ENCODE peak calls at places on chromosomes 16 and 17, in nine cellular contexts. R is left ventricle myocardium inferior, N is transverse colon, T is HFFc6, K is astrocyte, W is chondrocyte, U is Calu3, X is MM.1S, I is Peyer's patch. C is an unnamed sample.

GRCh38 chr16:88924834-88925539 is 52.0 kb downstream of the CBFA2T3 start:
- DNase-seq in R (no peak), N (no peak), T (peak; percentile 52), K (peak; percentile 62), W (no peak), U (peak; percentile 88), X (no peak), I (peak; percentile 73), C (peak; percentile 83)

GRCh38 chr17:42843358-42843934 is 934 bp upstream of the AOC2 start:
- DNase-seq in R (no peak), N (no peak), T (peak; percentile 64), K (peak; percentile 28), W (no peak), U (peak; percentile 61), X (no peak), I (no peak), C (peak; percentile 69)

GRCh38 chr16:55056585-55057520 is 126.2 kb downstream of the IRX5 start:
- DNase-seq in R (no peak), N (no peak), T (no peak), K (no peak), W (no peak), U (peak; percentile 42), X (no peak), I (no peak), C (peak; percentile 16)

GRCh38 chr16:88888057-88888777 is 21.8 kb upstream of the PABPN1L start:
- DNase-seq in R (peak; percentile 35), N (no peak), T (no peak), K (no peak), W (no peak), U (no peak), X (no peak), I (no peak), C (no peak)

GRCh38 chr16:83147244-83147643 is 520.5 kb downstream of the CDH13 start:
- DNase-seq in R (no peak), N (no peak), T (no peak), K (no peak), W (no peak), U (no peak), X (no peak), I (no peak), C (no peak)

GRCh38 chr17:4147751-4148310 is 4.8 kb downstream of the CYB5D2 start:
- DNase-seq in R (no peak), N (no peak), T (no peak), K (no peak), W (no peak), U (no peak), X (no peak), I (no peak), C (peak; percentile 77)

GRCh38 chr16:52515068-52515671 is 31.8 kb downstream of the TOX3 start:
- DNase-seq in R (no peak), N (no peak), T (no peak), K (no peak), W (no peak), U (no peak), X (no peak), I (no peak), C (peak; percentile 1)

GRCh38 chr16:79797486-79797885 is 196.9 kb upstream of the MAF start:
- DNase-seq in R (no peak), N (no peak), T (no peak), K (no peak), W (no peak), U (no peak), X (no peak), I (no peak), C (no peak)

GRCh38 chr16:29877266-29877961 is 14.4 kb upstream of the CDIPT start:
- DNase-seq in R (no peak), N (no peak), T (no peak), K (no peak), W (no peak), U (no peak), X (peak; percentile 65), I (no peak), C (peak; percentile 17)

GRCh38 chr16:16166952-16167351 is 56.3 kb downstream of the ABCC6 start:
- DNase-seq in R (no peak), N (no peak), T (no peak), K (no peak), W (no peak), U (no peak), X (no peak), I (no peak), C (no peak)

GRCh38 chr16:85213926-85214294 is 101.6 kb upstream of the CIBAR2 start:
- DNase-seq in R (no peak), N (no peak), T (no peak), K (no peak), W (no peak), U (no peak), X (no peak), I (no peak), C (no peak)

GRCh38 chr16:1775006-1775845 is 2.3 kb upstream of the MRPS34 start:
- DNase-seq in R (no peak), N (peak; percentile 8), T (no peak), K (no peak), W (no peak), U (no peak), X (no peak), I (no peak), C (no peak)

GRCh38 chr16:28883221-28883996 is 5.1 kb downstream of the ATP2A1 start:
- DNase-seq in R (no peak), N (no peak), T (no peak), K (no peak), W (no peak), U (no peak), X (no peak), I (no peak), C (no peak)

GRCh38 chr17:40130352-40131042 is 8.7 kb downstream of the MSL1 start:
- DNase-seq in R (no peak), N (no peak), T (no peak), K (no peak), W (no peak), U (no peak), X (no peak), I (no peak), C (no peak)

DNA sequence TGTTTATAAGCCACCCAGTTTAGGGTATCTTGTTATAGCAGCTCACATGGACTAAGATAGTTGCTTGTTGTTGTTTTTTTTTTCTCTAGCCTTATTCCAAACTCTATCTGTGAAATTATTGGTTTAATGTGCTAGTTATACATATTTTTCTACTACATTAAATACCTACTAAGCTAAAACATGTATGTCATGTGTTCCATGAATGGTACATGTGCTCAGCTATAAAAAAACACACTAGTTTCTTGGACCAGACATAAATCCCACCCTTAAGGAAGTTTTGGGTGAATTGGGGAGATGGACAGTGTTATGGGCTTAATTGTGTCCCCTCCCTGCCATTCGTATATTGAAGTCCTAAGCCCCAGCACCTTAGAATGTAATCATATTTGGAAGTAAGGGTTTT is 19.8 kb downstream of the ITPRIPL2 start:
- DNase-seq in R (no peak), N (no peak), T (no peak), K (no peak), W (no peak), U (no peak), X (no peak), I (no peak), C (no peak)
- TF ChIP-seq CTCF in R (no peak), N (no peak), T (no peak), K (no peak), W (no peak), U (no peak), X (no peak), I (no peak), C (no peak)

DNA sequence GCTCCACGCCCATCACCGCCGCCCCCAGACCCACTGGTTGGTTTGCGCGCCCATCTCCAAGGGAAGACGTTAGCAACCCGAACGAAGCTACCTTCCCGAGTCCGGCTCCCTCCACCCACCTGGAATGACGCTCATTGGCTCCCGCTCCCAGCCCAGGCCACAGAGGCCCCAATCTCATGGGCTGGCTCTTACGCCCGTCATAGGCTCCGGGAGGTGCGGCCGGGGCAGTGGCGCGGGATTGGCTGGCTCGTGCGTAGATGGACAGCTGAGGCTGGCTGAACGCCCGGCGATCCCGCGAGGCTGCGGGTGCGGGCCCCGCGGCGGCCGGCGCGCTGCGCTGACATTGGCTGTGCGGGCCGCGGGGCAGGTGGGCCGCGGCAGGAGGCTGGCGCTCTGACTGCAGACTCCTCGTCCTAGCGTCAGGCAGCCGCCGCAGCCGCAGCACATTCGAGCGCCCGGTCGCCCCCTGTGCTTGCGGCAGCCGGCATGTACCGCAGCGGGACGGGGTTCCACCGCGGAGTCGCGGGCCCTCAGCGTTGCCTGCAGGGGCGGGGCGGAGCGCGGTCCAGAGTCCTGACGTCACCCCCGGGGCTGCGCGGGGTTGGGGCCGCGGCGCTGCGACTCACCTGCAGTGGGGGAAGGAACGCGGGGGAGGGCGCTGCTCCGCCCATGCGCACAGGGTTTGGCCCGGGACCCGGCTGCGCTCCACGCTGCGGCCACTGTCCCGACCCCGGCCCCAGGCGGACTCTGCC is 453 bp upstream of the MYH10 start:
- DNase-seq in R (peak; percentile 98), N (peak; percentile 95), T (peak; percentile 100), K (peak; percentile 100), W (peak; percentile 100), U (peak; percentile 96), X (peak; percentile 99), I (peak; percentile 88), C (peak; percentile 100)
- TF ChIP-seq CTCF in R (peak; percentile 34), N (peak; percentile 25), T (peak; percentile 57), K (no peak), W (peak; percentile 68), U (no peak), X (peak; percentile 39), I (peak; percentile 9), C (peak; percentile 18)

DNA sequence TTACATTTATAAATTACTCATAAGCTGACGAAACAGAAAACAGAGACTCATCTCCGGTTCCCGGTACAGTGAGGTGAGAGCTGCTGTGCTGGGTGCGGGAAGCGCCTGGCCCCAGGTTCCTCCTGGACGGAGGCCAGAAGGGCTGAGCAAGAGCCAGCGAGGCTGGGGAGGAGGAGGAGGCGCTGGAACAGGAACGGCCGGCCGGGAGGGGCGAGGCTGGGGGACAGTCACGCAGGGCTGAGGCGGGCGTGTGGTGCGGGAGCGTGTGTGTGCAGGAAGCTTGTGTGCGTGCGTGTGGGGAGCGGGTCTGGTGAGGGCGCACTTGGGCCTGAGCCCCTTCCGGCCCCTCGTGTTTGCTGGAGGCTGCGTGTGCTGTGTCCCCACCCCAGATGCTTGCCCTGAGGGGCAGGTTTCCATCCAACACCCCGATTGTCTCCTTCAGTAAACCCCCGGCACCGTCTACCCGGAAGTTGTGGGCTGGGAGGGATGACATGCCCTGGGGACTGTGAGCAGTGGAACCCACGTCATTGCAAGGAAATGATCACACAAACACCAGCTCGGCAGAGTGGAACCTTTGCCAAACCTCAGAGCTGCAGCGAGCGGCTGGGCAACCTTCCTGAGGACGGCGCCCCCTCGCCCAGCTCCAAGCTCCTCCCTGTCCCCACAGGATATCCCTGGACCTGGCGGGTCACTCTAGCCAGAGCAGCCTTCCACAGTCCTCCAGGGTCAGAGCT is 19.4 kb downstream of the CD7 start:
- DNase-seq in R (peak; percentile 85), N (peak; percentile 92), T (peak; percentile 89), K (peak; percentile 90), W (peak; percentile 90), U (peak; percentile 93), X (peak; percentile 77), I (peak; percentile 98), C (peak; percentile 98)
- TF ChIP-seq CTCF in R (no peak), N (no peak), T (peak; percentile 32), K (no peak), W (no peak), U (no peak), X (no peak), I (no peak), C (no peak)

DNA sequence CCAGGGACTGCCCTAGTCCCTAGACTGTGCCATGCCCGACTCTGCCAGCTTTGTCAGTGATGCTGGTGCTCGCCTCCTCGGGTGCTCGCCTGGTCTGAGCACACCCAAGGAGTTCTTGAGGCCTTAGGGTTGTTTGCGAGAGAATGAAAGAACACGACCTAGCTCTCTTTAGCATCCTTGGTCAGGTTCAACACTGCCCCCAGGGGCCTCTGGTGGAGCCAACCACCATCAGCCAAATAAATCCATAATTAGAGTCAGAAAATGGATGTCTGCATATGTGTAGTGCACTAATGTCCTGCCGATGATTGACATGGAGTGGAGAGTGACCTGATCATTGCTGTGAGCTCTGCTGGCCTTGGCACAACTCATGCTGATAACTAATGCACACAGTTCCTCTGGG is 8.2 kb upstream of the STH start:
- DNase-seq in R (no peak), N (no peak), T (no peak), K (no peak), W (no peak), U (no peak), X (no peak), I (no peak), C (no peak)
- TF ChIP-seq CTCF in R (no peak), N (no peak), T (peak; percentile 29), K (no peak), W (no peak), U (no peak), X (no peak), I (no peak), C (no peak)